ENCODE peak calls at places on chromosomes 3 and 15, in five cellular contexts. One of them, this sample, is unnamed.
A peak's percentile ranks its signal among the peaks of the same experiment; 100 is the strongest.

GRCh38 chr3:16482770-16483531 is 30.5 kb downstream of the RFTN1 start:
- DNase-seq in fibroblast of lung: no peak
- DNase-seq in PC-9: no peak
- DNase-seq in AG04450: no peak
- DNase-seq in endodermal cell: peak; percentile 85
- DNase-seq in this sample: no peak

GRCh38 chr3:9932843-9933560 is 632 bp upstream of the CRELD1 start:
- DNase-seq in fibroblast of lung: peak; percentile 69
- DNase-seq in PC-9: peak; percentile 70
- DNase-seq in AG04450: no peak
- DNase-seq in endodermal cell: peak; percentile 95
- DNase-seq in this sample: peak; percentile 50

GRCh38 chr3:56373386-56373785 is 94.9 kb downstream of the ERC2 start:
- DNase-seq in fibroblast of lung: no peak
- DNase-seq in PC-9: no peak
- DNase-seq in AG04450: no peak
- DNase-seq in endodermal cell: peak; percentile 61
- DNase-seq in this sample: no peak

GRCh38 chr3:149658444-149659172 is 783 bp upstream of the WWTR1 start:
- DNase-seq in fibroblast of lung: peak; percentile 89
- DNase-seq in PC-9: peak; percentile 63
- DNase-seq in AG04450: peak; percentile 46
- DNase-seq in endodermal cell: peak; percentile 85
- DNase-seq in this sample: peak; percentile 70

GRCh38 chr3:184710870-184711365 is 946 bp downstream of the MAGEF1 start:
- DNase-seq in fibroblast of lung: peak; percentile 21
- DNase-seq in PC-9: no peak
- DNase-seq in AG04450: no peak
- DNase-seq in endodermal cell: no peak
- DNase-seq in this sample: peak; percentile 26

GRCh38 chr15:82051664-82052063 is 5.8 kb upstream of the MEX3B start:
- DNase-seq in fibroblast of lung: peak; percentile 59
- DNase-seq in PC-9: no peak
- DNase-seq in AG04450: no peak
- DNase-seq in endodermal cell: no peak
- DNase-seq in this sample: no peak

GRCh38 chr3:7682822-7683229 is 818.8 kb upstream of the LMCD1 start:
- DNase-seq in fibroblast of lung: peak; percentile 96
- DNase-seq in PC-9: no peak
- DNase-seq in AG04450: peak; percentile 0
- DNase-seq in endodermal cell: no peak
- DNase-seq in this sample: peak; percentile 9

GRCh38 chr3:115624898-115625297 is 1.6 kb downstream of the GAP43 start:
- DNase-seq in fibroblast of lung: no peak
- DNase-seq in PC-9: no peak
- DNase-seq in AG04450: no peak
- DNase-seq in endodermal cell: peak; percentile 50
- DNase-seq in this sample: no peak

GRCh38 chr3:187261541-187261969 is 30.0 kb downstream of the MASP1 start:
- DNase-seq in fibroblast of lung: peak; percentile 71
- DNase-seq in PC-9: no peak
- DNase-seq in AG04450: peak; percentile 54
- DNase-seq in endodermal cell: no peak
- DNase-seq in this sample: no peak

GRCh38 chr3:32018723-32019564 is 37.4 kb downstream of the ZNF860 start:
- DNase-seq in fibroblast of lung: peak; percentile 82
- DNase-seq in PC-9: no peak
- DNase-seq in AG04450: no peak
- DNase-seq in endodermal cell: no peak
- DNase-seq in this sample: peak; percentile 65

GRCh38 chr15:90211440-90212168 is 10.5 kb downstream of the SEMA4B start:
- DNase-seq in fibroblast of lung: peak; percentile 52
- DNase-seq in PC-9: peak; percentile 89
- DNase-seq in AG04450: no peak
- DNase-seq in endodermal cell: no peak
- DNase-seq in this sample: peak; percentile 98

GRCh38 chr15:66865622-66866611 is 163.9 kb downstream of the SMAD6 start:
- DNase-seq in fibroblast of lung: no peak
- DNase-seq in PC-9: no peak
- DNase-seq in AG04450: no peak
- DNase-seq in endodermal cell: peak; percentile 68
- DNase-seq in this sample: no peak

GRCh38 chr15:74725241-74725774 is at the start of gene CYP1A1:
- DNase-seq in fibroblast of lung: no peak
- DNase-seq in PC-9: peak; percentile 44
- DNase-seq in AG04450: no peak
- DNase-seq in endodermal cell: peak; percentile 85
- DNase-seq in this sample: peak; percentile 27

GRCh38 chr15:43243246-43243645 is 22.4 kb upstream of the EPB42 start:
- DNase-seq in fibroblast of lung: no peak
- DNase-seq in PC-9: no peak
- DNase-seq in AG04450: no peak
- DNase-seq in endodermal cell: no peak
- DNase-seq in this sample: no peak

GRCh38 chr3:160331127-160331937 is 67.7 kb downstream of the IFT80 start:
- DNase-seq in fibroblast of lung: peak; percentile 93
- DNase-seq in PC-9: no peak
- DNase-seq in AG04450: peak; percentile 68
- DNase-seq in endodermal cell: no peak
- DNase-seq in this sample: peak; percentile 27

GRCh38 chr15:60004019-60004845 is at the start of gene FOXB1:
- DNase-seq in fibroblast of lung: no peak
- DNase-seq in PC-9: peak; percentile 66
- DNase-seq in AG04450: no peak
- DNase-seq in endodermal cell: peak; percentile 95
- DNase-seq in this sample: no peak

GRCh38 chr15:88974392-88974791 is 61.2 kb upstream of the MFGE8 start:
- DNase-seq in fibroblast of lung: peak; percentile 26
- DNase-seq in PC-9: no peak
- DNase-seq in AG04450: no peak
- DNase-seq in endodermal cell: no peak
- DNase-seq in this sample: no peak

GRCh38 chr15:77410701-77411613 is 8.9 kb downstream of the PEAK1 start:
- DNase-seq in fibroblast of lung: no peak
- DNase-seq in PC-9: no peak
- DNase-seq in AG04450: no peak
- DNase-seq in endodermal cell: no peak
- DNase-seq in this sample: no peak

GRCh38 chr15:99983171-99983891 is 250.1 kb upstream of the LYSMD4 start:
- DNase-seq in fibroblast of lung: no peak
- DNase-seq in PC-9: no peak
- DNase-seq in AG04450: no peak
- DNase-seq in endodermal cell: peak; percentile 93
- DNase-seq in this sample: no peak

GRCh38 chr3:36843065-36844051 is 79.0 kb upstream of the DCLK3 start:
- DNase-seq in fibroblast of lung: peak; percentile 18
- DNase-seq in PC-9: no peak
- DNase-seq in AG04450: no peak
- DNase-seq in endodermal cell: peak; percentile 92
- DNase-seq in this sample: peak; percentile 8

GRCh38 chr3:109569121-109569520 is 231.8 kb upstream of the DPPA4 start:
- DNase-seq in fibroblast of lung: no peak
- DNase-seq in PC-9: no peak
- DNase-seq in AG04450: no peak
- DNase-seq in endodermal cell: no peak
- DNase-seq in this sample: no peak

GRCh38 chr3:109572298-109572697 is 235.0 kb upstream of the DPPA4 start:
- DNase-seq in fibroblast of lung: no peak
- DNase-seq in PC-9: no peak
- DNase-seq in AG04450: no peak
- DNase-seq in endodermal cell: no peak
- DNase-seq in this sample: no peak
- TF ChIP-seq CTCF in fibroblast of lung: no peak
- TF ChIP-seq CTCF in PC-9: no peak
- TF ChIP-seq CTCF in AG04450: no peak
- TF ChIP-seq CTCF in endodermal cell: no peak
- TF ChIP-seq CTCF in this sample: no peak

DNA sequence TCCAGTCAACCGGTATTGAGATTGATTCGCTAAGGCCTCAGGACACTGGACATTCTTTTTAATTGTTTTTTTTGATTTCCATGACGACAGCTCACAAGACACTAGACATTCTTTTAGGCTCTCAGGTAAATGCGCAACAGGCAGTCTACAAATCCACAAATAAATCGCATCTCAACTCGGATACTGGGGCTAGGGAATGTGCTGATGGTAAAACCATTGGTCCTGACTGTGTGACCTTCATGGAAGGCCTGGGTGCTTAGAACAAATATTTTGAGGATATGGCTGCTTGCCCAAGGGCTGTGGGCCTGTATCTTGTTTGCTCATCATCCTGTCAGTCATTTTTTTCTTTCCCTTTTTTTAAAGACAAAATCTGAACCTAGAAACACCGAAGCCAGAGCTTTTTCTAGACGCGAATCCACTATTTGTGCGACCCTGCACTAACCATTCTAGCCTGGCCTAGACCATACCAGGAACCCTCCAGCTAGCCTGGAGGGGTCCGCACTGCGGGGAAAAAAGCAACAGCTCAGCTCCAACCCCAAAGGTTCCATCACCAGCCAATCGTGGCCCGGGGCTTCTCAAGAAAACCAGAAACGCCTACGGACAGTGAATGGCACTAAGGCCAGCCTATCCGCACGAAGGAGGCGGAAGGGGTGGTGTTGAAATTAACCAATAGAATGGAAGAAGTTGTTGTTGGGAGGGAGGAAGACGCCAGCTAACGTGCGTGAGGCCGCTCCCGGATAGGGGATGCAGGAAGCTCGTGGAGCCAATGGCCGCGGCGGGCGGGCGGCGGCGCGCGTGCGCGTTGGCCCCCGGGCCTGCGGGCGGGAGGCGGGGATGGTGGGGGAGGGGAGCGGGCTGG is 18.1 kb upstream of the CHD2 start:
- DNase-seq in fibroblast of lung: peak; percentile 100
- DNase-seq in PC-9: peak; percentile 98
- DNase-seq in AG04450: peak; percentile 100
- DNase-seq in endodermal cell: peak; percentile 100
- DNase-seq in this sample: peak; percentile 100
- H3K27ac ChIP-seq in fibroblast of lung: peak overlapping the region; percentile 49
- H3K27ac ChIP-seq in PC-9: peak overlapping the region; percentile 74
- H3K27ac ChIP-seq in AG04450: peak overlapping the region; percentile 71
- H3K27ac ChIP-seq in endodermal cell: peak overlapping the region; percentile 81
- H3K27ac ChIP-seq in this sample: peak overlapping the region; percentile 98

DNA sequence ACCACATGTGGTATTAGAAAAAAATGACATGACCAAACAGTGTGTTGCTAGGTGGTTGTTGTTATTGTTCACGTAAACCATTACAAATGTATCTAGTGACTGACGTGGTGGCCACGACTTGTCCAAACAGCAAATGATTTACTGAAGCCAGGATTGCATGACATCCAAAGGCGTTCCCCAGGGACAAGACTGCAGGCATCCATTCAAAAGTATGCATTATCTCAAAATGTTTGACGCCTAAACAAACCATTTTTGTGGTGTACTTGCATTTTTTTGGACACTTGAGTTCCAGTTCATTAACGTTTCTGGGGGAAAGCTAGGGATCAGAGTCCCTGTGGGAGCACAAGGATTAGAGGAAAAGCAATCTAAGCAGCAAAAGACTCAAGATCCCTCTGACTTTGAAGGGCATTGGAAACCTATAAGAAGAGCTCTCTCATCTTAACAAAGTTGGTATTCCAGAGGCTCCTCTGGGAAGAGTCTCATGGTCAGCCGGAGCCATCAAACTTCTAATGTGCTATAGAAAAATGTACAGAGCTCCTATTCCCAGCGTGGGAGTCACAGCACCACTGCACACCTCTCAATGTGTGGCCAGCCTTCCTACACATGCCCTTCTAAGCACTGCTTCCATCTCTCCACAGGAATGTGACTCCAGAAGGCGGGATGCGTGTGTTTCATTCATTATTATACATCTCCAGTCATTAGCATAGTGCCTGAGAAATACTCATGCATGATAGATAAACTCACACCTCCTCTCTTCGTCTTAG is 62.9 kb downstream of the FBN1 start:
- DNase-seq in fibroblast of lung: peak; percentile 92
- DNase-seq in PC-9: no peak
- DNase-seq in AG04450: peak; percentile 41
- DNase-seq in endodermal cell: no peak
- DNase-seq in this sample: no peak
- TF ChIP-seq CTCF in fibroblast of lung: no peak
- TF ChIP-seq CTCF in PC-9: no peak
- TF ChIP-seq CTCF in AG04450: no peak
- TF ChIP-seq CTCF in endodermal cell: no peak
- TF ChIP-seq CTCF in this sample: no peak

GRCh38 chr3:71122641-71123040 is 460.9 kb downstream of the FOXP1 start:
- DNase-seq in fibroblast of lung: no peak
- DNase-seq in PC-9: no peak
- DNase-seq in AG04450: no peak
- DNase-seq in endodermal cell: no peak
- DNase-seq in this sample: no peak
- H3K27ac ChIP-seq in fibroblast of lung: no peak overlapping the region
- H3K27ac ChIP-seq in PC-9: no peak overlapping the region
- H3K27ac ChIP-seq in AG04450: no peak overlapping the region
- H3K27ac ChIP-seq in endodermal cell: no peak overlapping the region
- H3K27ac ChIP-seq in this sample: no peak overlapping the region

DNA sequence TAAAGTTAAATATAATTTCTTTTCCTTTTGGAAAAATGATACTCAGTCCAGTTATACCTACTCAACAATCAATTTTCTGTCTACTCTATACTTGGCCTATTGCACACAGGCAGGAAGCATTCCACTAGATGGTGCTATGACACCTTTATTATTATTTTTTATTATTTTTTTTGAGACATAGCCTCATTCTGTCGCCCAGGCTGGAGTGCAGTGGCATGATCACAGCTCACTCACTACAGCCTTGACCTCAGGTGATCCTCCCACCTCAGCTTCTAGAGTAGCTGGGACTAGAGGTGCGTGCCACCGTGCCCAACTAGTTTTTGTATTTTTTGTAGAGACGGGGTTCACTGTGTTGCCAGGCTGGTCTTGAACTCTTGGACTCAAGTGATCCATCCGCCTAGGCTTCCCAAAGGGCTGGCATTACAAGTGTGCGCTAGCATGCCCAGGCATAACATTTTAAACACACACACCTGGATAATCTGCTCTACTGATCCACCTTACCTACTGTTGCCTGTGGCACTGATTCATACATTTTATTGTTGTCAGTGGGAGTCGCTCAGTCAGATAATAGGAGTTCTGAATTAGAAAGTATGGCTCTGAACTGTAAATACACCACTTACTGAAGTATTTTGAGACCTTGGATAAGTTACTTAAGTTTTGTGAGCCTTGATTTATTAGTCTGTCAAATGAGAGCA is 56.2 kb downstream of the EIF3J start:
- DNase-seq in fibroblast of lung: peak; percentile 28
- DNase-seq in PC-9: no peak
- DNase-seq in AG04450: no peak
- DNase-seq in endodermal cell: no peak
- DNase-seq in this sample: no peak
- TF ChIP-seq CTCF in fibroblast of lung: peak; percentile 55
- TF ChIP-seq CTCF in PC-9: peak; percentile 48
- TF ChIP-seq CTCF in AG04450: peak; percentile 57
- TF ChIP-seq CTCF in endodermal cell: peak; percentile 59
- TF ChIP-seq CTCF in this sample: peak; percentile 58

DNA sequence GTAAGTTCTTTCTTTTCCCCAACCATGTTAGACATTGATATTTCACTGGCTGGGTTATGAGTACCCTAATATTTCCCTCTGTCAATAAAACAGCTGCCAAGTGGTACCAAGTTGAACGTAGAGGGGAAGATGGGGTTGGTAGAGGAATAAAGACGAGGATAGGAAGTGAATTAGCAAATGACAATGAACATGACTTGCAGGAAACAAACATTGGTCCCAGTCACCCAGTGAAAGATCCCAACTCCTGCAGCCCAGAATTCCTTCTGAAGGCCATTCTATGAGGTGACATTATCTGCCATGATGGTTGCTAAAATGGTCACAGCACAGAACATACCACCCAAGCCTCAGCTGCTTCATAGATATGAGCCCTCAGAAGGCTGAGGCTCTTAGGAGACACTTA is 159.0 kb upstream of the CTNNB1 start:
- DNase-seq in fibroblast of lung: no peak
- DNase-seq in PC-9: no peak
- DNase-seq in AG04450: no peak
- DNase-seq in endodermal cell: peak; percentile 1
- DNase-seq in this sample: no peak
- H3K27ac ChIP-seq in fibroblast of lung: no peak overlapping the region
- H3K27ac ChIP-seq in PC-9: no peak overlapping the region
- H3K27ac ChIP-seq in AG04450: no peak overlapping the region
- H3K27ac ChIP-seq in endodermal cell: no peak overlapping the region
- H3K27ac ChIP-seq in this sample: no peak overlapping the region

This sample was measured in RWPE1.